ENCODE peak calls at places on chromosome 1, in five cellular contexts. One of them, this sample, is unnamed.

GRCh38 chr1:10045480-10046355 is 13.0 kb downstream of the UBE4B start:
- DNase-seq in endothelial cell: no peak
- DNase-seq in stimulated activated CD4-positive, alpha-beta T cell treated with anti-CD3 and anti-CD28 coated beads, TNF-alpha, amount 100 ng/mL, for 1 hour: no peak
- DNase-seq in NCI-H460: no peak
- DNase-seq in stomach: peak; percentile 59
- DNase-seq in this sample: no peak

GRCh38 chr1:19957779-19958178 is 21.6 kb downstream of the PLA2G2A start:
- DNase-seq in stomach: no peak
- DNase-seq in stimulated activated CD4-positive, alpha-beta T cell treated with anti-CD3 and anti-CD28 coated beads, TNF-alpha, amount 100 ng/mL, for 1 hour: no peak
- DNase-seq in NCI-H460: no peak
- DNase-seq in endothelial cell: peak; percentile 15
- DNase-seq in this sample: no peak

GRCh38 chr1:8862528-8862927 is 16.0 kb downstream of the ENO1 start:
- DNase-seq in NCI-H460: no peak
- DNase-seq in stomach: no peak
- DNase-seq in endothelial cell: peak; percentile 70
- DNase-seq in stimulated activated CD4-positive, alpha-beta T cell treated with anti-CD3 and anti-CD28 coated beads, TNF-alpha, amount 100 ng/mL, for 1 hour: no peak
- DNase-seq in this sample: no peak

GRCh38 chr1:223129229-223129851 is 13.7 kb downstream of the TLR5 start:
- DNase-seq in endothelial cell: peak; percentile 91
- DNase-seq in stomach: peak; percentile 72
- DNase-seq in NCI-H460: peak; percentile 41
- DNase-seq in stimulated activated CD4-positive, alpha-beta T cell treated with anti-CD3 and anti-CD28 coated beads, TNF-alpha, amount 100 ng/mL, for 1 hour: peak; percentile 62
- DNase-seq in this sample: peak; percentile 55

GRCh38 chr1:89725016-89725380 is 92.1 kb downstream of the LRRC8C start:
- DNase-seq in stomach: no peak
- DNase-seq in stimulated activated CD4-positive, alpha-beta T cell treated with anti-CD3 and anti-CD28 coated beads, TNF-alpha, amount 100 ng/mL, for 1 hour: no peak
- DNase-seq in NCI-H460: no peak
- DNase-seq in endothelial cell: no peak
- DNase-seq in this sample: no peak

GRCh38 chr1:183685112-183685713 is 32.1 kb upstream of the APOBEC4 start:
- DNase-seq in endothelial cell: peak; percentile 23
- DNase-seq in NCI-H460: peak; percentile 71
- DNase-seq in stomach: peak; percentile 30
- DNase-seq in stimulated activated CD4-positive, alpha-beta T cell treated with anti-CD3 and anti-CD28 coated beads, TNF-alpha, amount 100 ng/mL, for 1 hour: no peak
- DNase-seq in this sample: no peak

GRCh38 chr1:86154581-86155060 is 2.0 kb downstream of the COL24A1 start:
- DNase-seq in NCI-H460: no peak
- DNase-seq in stomach: no peak
- DNase-seq in stimulated activated CD4-positive, alpha-beta T cell treated with anti-CD3 and anti-CD28 coated beads, TNF-alpha, amount 100 ng/mL, for 1 hour: no peak
- DNase-seq in endothelial cell: peak; percentile 13
- DNase-seq in this sample: no peak

GRCh38 chr1:245751671-245752070 is 596.9 kb downstream of the KIF26B start:
- DNase-seq in stimulated activated CD4-positive, alpha-beta T cell treated with anti-CD3 and anti-CD28 coated beads, TNF-alpha, amount 100 ng/mL, for 1 hour: no peak
- DNase-seq in stomach: no peak
- DNase-seq in endothelial cell: no peak
- DNase-seq in NCI-H460: no peak
- DNase-seq in this sample: no peak

GRCh38 chr1:188295157-188295556 is 1466.4 kb downstream of the PLA2G4A start:
- DNase-seq in NCI-H460: no peak
- DNase-seq in stimulated activated CD4-positive, alpha-beta T cell treated with anti-CD3 and anti-CD28 coated beads, TNF-alpha, amount 100 ng/mL, for 1 hour: no peak
- DNase-seq in stomach: no peak
- DNase-seq in endothelial cell: no peak
- DNase-seq in this sample: no peak

GRCh38 chr1:174417921-174418320 is 29.8 kb upstream of the GPR52 start:
- DNase-seq in stomach: no peak
- DNase-seq in stimulated activated CD4-positive, alpha-beta T cell treated with anti-CD3 and anti-CD28 coated beads, TNF-alpha, amount 100 ng/mL, for 1 hour: no peak
- DNase-seq in endothelial cell: no peak
- DNase-seq in NCI-H460: no peak
- DNase-seq in this sample: no peak

GRCh38 chr1:9345922-9346321 is 53.2 kb downstream of the SPSB1 start:
- DNase-seq in endothelial cell: no peak
- DNase-seq in stomach: no peak
- DNase-seq in stimulated activated CD4-positive, alpha-beta T cell treated with anti-CD3 and anti-CD28 coated beads, TNF-alpha, amount 100 ng/mL, for 1 hour: no peak
- DNase-seq in NCI-H460: no peak
- DNase-seq in this sample: no peak

GRCh38 chr1:17616731-17617279 is 77.3 kb downstream of the ARHGEF10L start:
- DNase-seq in stimulated activated CD4-positive, alpha-beta T cell treated with anti-CD3 and anti-CD28 coated beads, TNF-alpha, amount 100 ng/mL, for 1 hour: no peak
- DNase-seq in endothelial cell: no peak
- DNase-seq in NCI-H460: no peak
- DNase-seq in stomach: no peak
- DNase-seq in this sample: no peak

GRCh38 chr1:176178316-176178715 is 28.8 kb downstream of the COP1 start:
- DNase-seq in endothelial cell: no peak
- DNase-seq in stomach: no peak
- DNase-seq in NCI-H460: no peak
- DNase-seq in stimulated activated CD4-positive, alpha-beta T cell treated with anti-CD3 and anti-CD28 coated beads, TNF-alpha, amount 100 ng/mL, for 1 hour: no peak
- DNase-seq in this sample: no peak

This sample was measured in central memory CD8-positive, alpha-beta T cell.